ENCODE peak calls at places on chromosome 7, in four cellular contexts. M is HFFc6, G is body of pancreas, E is AG10803. Z is an unnamed sample.

GRCh38 chr7:140403878-140404564 is at the start of gene RAB19:
- DNase-seq in M (no peak), G (peak; percentile 75), E (no peak), Z (no peak)

GRCh38 chr7:133602291-133602690 is 349.4 kb downstream of the EXOC4 start:
- DNase-seq in M (peak; percentile 5), G (no peak), E (peak; percentile 44), Z (peak; percentile 28)

GRCh38 chr7:30390872-30391646 is 87.5 kb downstream of the NOD1 start:
- DNase-seq in M (no peak), G (no peak), E (no peak), Z (no peak)

GRCh38 chr7:40194743-40195142 is 59.9 kb downstream of the SUGCT start:
- DNase-seq in M (peak; percentile 26), G (no peak), E (peak; percentile 80), Z (peak; percentile 90)

GRCh38 chr7:74371381-74372059 is 82.2 kb upstream of the GTF2IRD1 start:
- DNase-seq in M (no peak), G (peak; percentile 41), E (no peak), Z (no peak)

GRCh38 chr7:6226194-6226799 is 46.1 kb downstream of the CYTH3 start:
- DNase-seq in M (peak; percentile 39), G (no peak), E (peak; percentile 93), Z (peak; percentile 86)

GRCh38 chr7:30694218-30694745 is 12.0 kb upstream of the CRHR2 start:
- DNase-seq in M (no peak), G (peak; percentile 71), E (no peak), Z (no peak)

GRCh38 chr7:156402255-156402654 is 238.3 kb upstream of the RNF32 start:
- DNase-seq in M (no peak), G (no peak), E (no peak), Z (no peak)

GRCh38 chr7:119983468-119983867 is 289.5 kb upstream of the KCND2 start:
- DNase-seq in M (no peak), G (no peak), E (no peak), Z (no peak)

GRCh38 chr7:68547181-68547580 is 1051.1 kb upstream of the AUTS2 start:
- DNase-seq in M (no peak), G (no peak), E (peak; percentile 58), Z (no peak)

GRCh38 chr7:21763818-21764217 is 181.9 kb downstream of the CDCA7L start:
- DNase-seq in M (no peak), G (no peak), E (no peak), Z (no peak)

GRCh38 chr7:21251166-21251806 is 176.6 kb upstream of the SP4 start:
- DNase-seq in M (no peak), G (no peak), E (no peak), Z (no peak)

GRCh38 chr7:144474363-144474762 is 70.9 kb upstream of the NOBOX start:
- DNase-seq in M (no peak), G (no peak), E (no peak), Z (no peak)

GRCh38 chr7:151087247-151088018 is 1.2 kb downstream of the AGAP3 start:
- DNase-seq in M (peak; percentile 35), G (peak; percentile 74), E (peak; percentile 55), Z (peak; percentile 89)

GRCh38 chr7:50939026-50939425 is 156.3 kb upstream of the GRB10 start:
- DNase-seq in M (no peak), G (no peak), E (peak; percentile 65), Z (peak; percentile 26)

GRCh38 chr7:155343661-155344121 is 46.0 kb downstream of the INSIG1 start:
- DNase-seq in M (no peak), G (peak; percentile 10), E (no peak), Z (no peak)

GRCh38 chr7:191105-192034 is 1.0 kb upstream of the FAM20C start:
- DNase-seq in M (peak; percentile 63), G (peak; percentile 42), E (peak; percentile 86), Z (peak; percentile 91)

GRCh38 chr7:26948617-26949118 is 84.3 kb upstream of the SKAP2 start:
- DNase-seq in M (no peak), G (no peak), E (no peak), Z (no peak)

GRCh38 chr7:21253740-21254687 is 173.9 kb upstream of the SP4 start:
- DNase-seq in M (peak; percentile 19), G (peak; percentile 58), E (peak; percentile 29), Z (peak; percentile 3)

GRCh38 chr7:24826662-24827020 is 69.4 kb upstream of the GSDME start:
- DNase-seq in M (no peak), G (no peak), E (no peak), Z (no peak)

GRCh38 chr7:17672774-17673173 is 267.5 kb downstream of the SNX13 start:
- DNase-seq in M (no peak), G (no peak), E (no peak), Z (no peak)

GRCh38 chr7:4612939-4613841 is 68.9 kb upstream of the FOXK1 start:
- DNase-seq in M (no peak), G (no peak), E (peak; percentile 65), Z (no peak)

GRCh38 chr7:148078126-148078525 is 512.4 kb upstream of the C7orf33 start:
- DNase-seq in M (no peak), G (no peak), E (no peak), Z (no peak)

GRCh38 chr7:68629-69028 is 123.7 kb upstream of the FAM20C start:
- DNase-seq in M (no peak), G (no peak), E (peak; percentile 31), Z (no peak)

GRCh38 chr7:139500770-139501138 is 17.3 kb upstream of the KLRG2 start:
- DNase-seq in M (no peak), G (no peak), E (no peak), Z (no peak)

GRCh38 chr7:142560166-142560565 is 189.1 kb upstream of the PRSS1 start:
- DNase-seq in M (peak; percentile 60), G (no peak), E (peak; percentile 65), Z (peak; percentile 73)

GRCh38 chr7:142557971-142558582 is 191.2 kb upstream of the PRSS1 start:
- DNase-seq in M (peak; percentile 75), G (peak; percentile 70), E (peak; percentile 36), Z (peak; percentile 90)

GRCh38 chr7:142554555-142555532 is 194.4 kb upstream of the PRSS1 start:
- DNase-seq in M (peak; percentile 38), G (no peak), E (peak; percentile 64), Z (peak; percentile 66)

GRCh38 chr7:142553216-142553615 is 196.1 kb upstream of the PRSS1 start:
- DNase-seq in M (peak; percentile 38), G (no peak), E (peak; percentile 86), Z (peak; percentile 83)

GRCh38 chr7:142556745-142557144 is 192.5 kb upstream of the PRSS1 start:
- DNase-seq in M (peak; percentile 98), G (peak; percentile 67), E (peak; percentile 100), Z (peak; percentile 99)
- TF ChIP-seq CTCF in M (peak; percentile 60), G (peak; percentile 31), E (peak; percentile 62), Z (no peak)

DNA sequence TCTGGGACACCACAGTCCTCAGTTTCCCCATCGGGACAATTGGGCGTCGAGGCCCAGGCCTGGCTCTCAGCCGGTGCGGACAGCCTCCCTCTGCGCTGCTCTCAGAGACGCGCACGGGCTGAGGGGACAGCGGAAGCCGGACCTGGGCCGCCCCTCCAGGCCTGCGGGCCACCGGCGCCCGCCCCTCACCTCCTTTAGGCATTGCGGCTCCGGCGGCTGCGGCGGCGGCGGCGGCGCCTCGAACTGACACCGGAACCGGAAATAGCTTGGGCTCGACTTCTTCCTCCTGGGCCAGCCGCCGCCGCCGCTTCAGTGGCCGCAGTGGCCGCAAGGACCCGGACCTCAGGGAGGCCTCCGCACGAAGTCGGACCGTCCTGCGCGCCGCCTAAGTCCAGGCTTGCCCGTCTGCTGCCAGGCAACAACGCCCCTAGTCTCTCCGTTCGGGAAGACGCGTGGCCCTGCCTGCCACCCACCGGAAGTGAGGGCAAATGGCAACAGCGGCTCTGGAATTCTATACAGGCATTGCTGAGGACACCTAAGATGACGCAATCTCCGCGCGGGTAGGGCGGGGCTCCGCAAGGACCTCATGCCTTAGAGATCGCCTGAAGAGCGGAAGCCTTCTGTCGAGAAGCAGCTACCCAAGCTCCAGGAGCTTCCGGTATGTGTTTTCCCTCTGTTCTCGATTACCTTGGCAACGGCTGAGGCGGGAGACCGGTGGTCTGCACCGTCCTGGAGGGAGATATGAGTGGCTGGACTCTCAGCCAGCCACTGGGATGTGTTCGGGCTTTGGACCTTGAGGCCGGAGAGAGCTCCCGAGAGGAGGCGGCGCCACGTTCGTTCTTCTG is at the start of the genes BUD31 and PDAP1:
- DNase-seq in M (peak; percentile 93), G (peak; percentile 92), E (peak; percentile 95), Z (peak; percentile 97)
- TF ChIP-seq CTCF in M (peak; percentile 23), G (peak; percentile 46), E (no peak), Z (no peak)

DNA sequence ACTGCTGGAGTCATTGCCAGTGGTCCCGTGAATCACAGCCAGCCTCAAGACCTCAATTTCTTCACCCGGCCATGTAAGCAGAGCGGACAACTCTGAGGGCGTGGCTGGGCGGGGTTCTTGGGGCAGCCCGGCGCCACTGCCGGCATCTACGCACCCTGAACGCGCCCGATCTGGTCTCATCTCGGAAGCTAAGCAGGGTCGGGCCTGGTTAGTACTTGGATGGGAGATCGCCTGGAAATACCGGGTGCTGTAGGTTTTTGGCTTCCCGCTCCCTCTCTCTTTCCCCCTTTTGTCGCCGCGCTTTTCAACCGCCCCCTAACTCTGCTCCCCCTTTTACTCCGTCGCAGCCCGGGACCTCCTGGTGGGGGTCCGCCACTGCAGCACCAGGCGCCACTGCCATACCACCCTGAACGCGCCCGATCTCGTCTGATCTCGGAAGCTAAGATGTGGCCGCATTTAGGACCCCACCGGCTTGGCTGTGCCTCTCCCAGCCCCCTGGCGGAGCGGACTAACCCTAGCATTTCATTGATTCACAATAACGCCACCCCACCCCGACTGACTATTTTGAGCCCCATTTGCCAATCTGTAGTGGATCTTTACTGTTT is 25.3 kb downstream of the GARIN1A start:
- DNase-seq in M (peak; percentile 61), G (peak; percentile 28), E (peak; percentile 72), Z (peak; percentile 47)
- TF ChIP-seq CTCF in M (peak; percentile 65), G (peak; percentile 8), E (peak; percentile 51), Z (peak; percentile 42)

GRCh38 chr7:31815796-31816195 is 128.8 kb downstream of the PPP1R17 start:
- DNase-seq in M (no peak), G (no peak), E (no peak), Z (no peak)

GRCh38 chr7:31816810-31817209 is 129.8 kb downstream of the PPP1R17 start:
- DNase-seq in M (no peak), G (no peak), E (no peak), Z (no peak)

GRCh38 chr7:31819031-31819430 is 132.0 kb downstream of the PPP1R17 start:
- DNase-seq in M (no peak), G (no peak), E (no peak), Z (no peak)

GRCh38 chr7:31811650-31812461 is 124.8 kb downstream of the PPP1R17 start:
- DNase-seq in M (no peak), G (no peak), E (peak; percentile 83), Z (peak; percentile 5)

DNA sequence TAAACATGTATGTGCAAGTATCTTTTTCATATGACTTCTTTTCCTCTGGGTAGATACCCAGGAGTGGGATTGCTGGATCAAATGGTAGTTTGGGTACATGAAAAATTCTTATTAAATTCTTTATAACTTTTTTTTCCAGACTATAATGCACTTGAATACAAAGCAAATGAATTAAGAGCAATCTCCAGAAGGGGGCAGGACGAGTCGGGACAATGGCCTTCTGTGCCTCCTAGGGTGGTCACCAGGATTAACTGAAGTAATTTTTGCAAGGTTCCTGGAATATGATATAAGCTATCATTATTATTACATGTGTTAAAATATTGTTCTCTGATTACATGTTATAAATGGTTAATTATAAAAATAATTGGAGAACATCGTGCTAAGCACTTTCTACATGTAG is 127.2 kb downstream of the PPP1R17 start:
- DNase-seq in M (no peak), G (peak; percentile 14), E (no peak), Z (no peak)
- TF ChIP-seq CTCF in M (peak; percentile 34), G (peak; percentile 46), E (peak; percentile 34), Z (peak; percentile 4)

Z was measured in foreskin fibroblast.